ENCODE peak calls at places on chromosomes 13 and 19, in seven cellular contexts. N is left lung, Z is sigmoid colon, W is IMR-90, M is hypothalamus, S is breast epithelium, U is NCI-H460. R is an unnamed sample.

GRCh38 chr13:66528139-66528538 is 702.0 kb downstream of the PCDH9 start:
- DNase-seq in N (no peak), Z (no peak), W (no peak), M (no peak), S (no peak), U (no peak), R (no peak)

GRCh38 chr13:88925954-88926353 is 1254.8 kb downstream of the SLITRK5 start:
- DNase-seq in N (no peak), Z (no peak), W (no peak), M (no peak), S (no peak), U (no peak), R (no peak)

GRCh38 chr19:1720237-1720636 is 33.1 kb upstream of the ONECUT3 start:
- DNase-seq in N (no peak), Z (no peak), W (no peak), M (no peak), S (no peak), U (no peak), R (no peak)

GRCh38 chr19:6424190-6424938 is at the start of gene KHSRP:
- DNase-seq in N (no peak), Z (peak), W (no peak), M (no peak), S (no peak), U (no peak), R (no peak)

GRCh38 chr19:55098716-55099556 is 18.5 kb downstream of the PPP1R12C start:
- DNase-seq in N (no peak), Z (peak), W (no peak), M (no peak), S (no peak), U (no peak), R (no peak)

GRCh38 chr13:96762876-96763275 is 231.4 kb downstream of the OXGR1 start:
- DNase-seq in N (no peak), Z (no peak), W (no peak), M (no peak), S (no peak), U (no peak), R (no peak)

GRCh38 chr19:11995174-11995573 is 30.3 kb downstream of the ZNF763 start:
- DNase-seq in N (no peak), Z (no peak), W (peak), M (no peak), S (no peak), U (no peak), R (no peak)

GRCh38 chr19:18760440-18761383 is 30.4 kb downstream of the COMP start:
- DNase-seq in N (no peak), Z (no peak), W (no peak), M (no peak), S (no peak), U (no peak), R (no peak)

GRCh38 chr19:3586124-3586626 is 897 bp downstream of the GIPC3 start:
- DNase-seq in N (no peak), Z (no peak), W (no peak), M (no peak), S (no peak), U (no peak), R (no peak)

GRCh38 chr19:50478901-50479715 is 2.5 kb upstream of the GARIN5A start:
- DNase-seq in N (no peak), Z (no peak), W (peak), M (no peak), S (no peak), U (no peak), R (no peak)

GRCh38 chr13:112444416-112445399 is 68.6 kb downstream of the SPACA7 start:
- DNase-seq in N (no peak), Z (peak), W (no peak), M (no peak), S (no peak), U (no peak), R (peak)

GRCh38 chr13:64453831-64454230 is 2776.3 kb downstream of the PCDH9 start:
- DNase-seq in N (no peak), Z (no peak), W (peak), M (no peak), S (no peak), U (no peak), R (no peak)

R was measured in suprapubic skin.